ENCODE peak calls at places on chromosomes 7 and 10, in ten cellular contexts. L is thoracic aorta; S is NCI-H460; U is T-helper 17 cell; C is GM12891; Z is stimulated activated CD8-positive, alpha-beta memory T cell treated with anti-CD3 and anti-CD28 coated beads, Interleukin-2, amount 100 ng/mL, for 1 hour; E is kidney; M is T-helper 22 cell; Q is GF-D8; A is NCI-H748 treated with DMSO at 0.1 percent for 48 hours. B is an unnamed sample.

GRCh38 chr7:16951483-16952080 is 69.8 kb upstream of the AGR3 start:
- DNase-seq in E (no peak), C (no peak), Q (no peak), L (no peak), A (no peak), Z (no peak), S (no peak), M (no peak), U (no peak), B (no peak)

GRCh38 chr7:8117195-8117594 is 144.8 kb downstream of the ICA1 start:
- DNase-seq in S (no peak), L (no peak), C (no peak), Z (no peak), Q (no peak), M (no peak), U (no peak), E (no peak), A (no peak), B (no peak)

GRCh38 chr10:79044036-79044664 is 24.6 kb upstream of the ZMIZ1 start:
- DNase-seq in Z (no peak), E (no peak), S (no peak), Q (no peak), M (no peak), C (no peak), U (no peak), L (no peak), A (no peak), B (no peak)

GRCh38 chr7:74544706-74545469 is 91.2 kb downstream of the GTF2IRD1 start:
- DNase-seq in U (no peak), L (no peak), C (peak), A (peak), E (no peak), S (peak), Q (no peak), M (no peak), Z (no peak), B (no peak)

GRCh38 chr10:78053201-78053868 is 19.7 kb downstream of the RPS24 start:
- DNase-seq in U (no peak), L (no peak), E (no peak), C (no peak), Q (no peak), S (no peak), M (no peak), Z (no peak), A (no peak), B (no peak)

GRCh38 chr10:15705298-15705697 is 14.4 kb downstream of the ITGA8 start:
- DNase-seq in C (no peak), Q (no peak), S (no peak), A (no peak), M (no peak), U (no peak), E (no peak), L (no peak), Z (no peak), B (no peak)

GRCh38 chr7:34723338-34723737 is 65.3 kb downstream of the NPSR1 start:
- DNase-seq in M (no peak), Z (no peak), S (no peak), E (no peak), L (no peak), Q (no peak), A (no peak), U (no peak), C (no peak), B (no peak)

GRCh38 chr10:31999836-32000235 is 56.4 kb downstream of the KIF5B start:
- DNase-seq in M (no peak), A (no peak), Q (no peak), U (no peak), Z (no peak), S (no peak), E (no peak), L (no peak), C (no peak), B (no peak)

GRCh38 chr10:126397640-126398382 is 9.5 kb upstream of the ADAM12 start:
- DNase-seq in U (no peak), E (no peak), A (no peak), M (no peak), Z (no peak), L (no peak), S (no peak), C (no peak), Q (no peak), B (no peak)

GRCh38 chr10:116147162-116147906 is 125.7 kb downstream of the GFRA1 start:
- DNase-seq in Z (no peak), Q (no peak), L (no peak), E (no peak), C (no peak), S (no peak), M (no peak), U (no peak), A (no peak), B (no peak)

GRCh38 chr7:10779465-10780399 is 193.9 kb upstream of the PHF14 start:
- DNase-seq in E (peak), U (no peak), Q (no peak), S (no peak), A (no peak), Z (no peak), L (no peak), C (no peak), M (no peak), B (no peak)